ENCODE peak calls at places on chromosomes 11 and 22, in five cellular contexts. O, D, W, Q and G are unnamed samples.

GRCh38 chr11:69008774-69009440 is 4.1 kb downstream of the MRGPRF start:
- DNase-seq in Q (no peak), W (no peak), O (no peak), D (peak; percentile 90), G (no peak)

GRCh38 chr22:23163665-23164064 is 16.6 kb upstream of the BCR start:
- DNase-seq in O (no peak), W (no peak), D (peak; percentile 51), Q (no peak), G (no peak)

GRCh38 chr11:119970566-119970965 is 167.3 kb downstream of the TRIM29 start:
- DNase-seq in O (no peak), W (no peak), D (no peak), Q (no peak), G (no peak)

GRCh38 chr11:74025467-74026166 is 16.7 kb upstream of the UCP3 start:
- DNase-seq in O (no peak), W (no peak), D (no peak), Q (no peak), G (no peak)

GRCh38 chr22:20803696-20804324 is 29.9 kb downstream of the SERPIND1 start:
- DNase-seq in W (peak; percentile 67), O (no peak), D (peak; percentile 28), Q (no peak), G (peak; percentile 52)

GRCh38 chr22:32005453-32005852 is 37.6 kb upstream of the SLC5A1 start:
- DNase-seq in D (no peak), Q (no peak), O (no peak), W (no peak), G (no peak)

GRCh38 chr11:119940401-119940976 is 197.4 kb downstream of the TRIM29 start:
- DNase-seq in O (no peak), D (no peak), Q (no peak), W (no peak), G (no peak)

GRCh38 chr22:37329239-37330140 is 47.2 kb downstream of the CYTH4 start:
- DNase-seq in D (no peak), Q (no peak), O (no peak), W (peak; percentile 37), G (peak; percentile 36)

GRCh38 chr22:44172370-44173108 is 8.2 kb upstream of the PARVG start:
- DNase-seq in Q (peak; percentile 50), D (no peak), O (no peak), W (peak; percentile 48), G (no peak)

GRCh38 chr11:71343828-71344400 is 91.5 kb upstream of the SHANK2 start:
- DNase-seq in Q (no peak), W (no peak), O (no peak), D (no peak), G (no peak)

GRCh38 chr11:47234669-47235075 is 13.9 kb downstream of the ACP2 start:
- DNase-seq in O (no peak), D (no peak), Q (no peak), W (no peak), G (no peak)

GRCh38 chr11:66546368-66546965 is at the start of gene ACTN3:
- DNase-seq in O (no peak), D (peak; percentile 60), W (peak; percentile 88), Q (peak; percentile 54), G (no peak)

GRCh38 chr11:36622431-36623136 is 24.5 kb upstream of the RAG2 start:
- DNase-seq in D (no peak), W (peak; percentile 9), Q (no peak), O (peak; percentile 7), G (peak; percentile 19)

GRCh38 chr22:31230871-31231621 is 18.9 kb downstream of the LIMK2 start:
- DNase-seq in D (no peak), O (peak; percentile 30), W (peak; percentile 45), Q (no peak), G (peak; percentile 35)

GRCh38 chr11:76184551-76184993 is 21.7 kb downstream of the WNT11 start:
- DNase-seq in D (no peak), O (no peak), W (no peak), Q (no peak), G (no peak)

GRCh38 chr11:108618529-108618928 is 25.0 kb upstream of the EXPH5 start:
- DNase-seq in W (no peak), Q (no peak), O (no peak), D (no peak), G (no peak)

GRCh38 chr11:14499178-14499559 is 442 bp downstream of the COPB1 start:
- DNase-seq in O (no peak), D (no peak), W (peak; percentile 60), Q (no peak), G (peak; percentile 19)

GRCh38 chr22:40922484-40923303 is 28.5 kb upstream of the RBX1 start:
- DNase-seq in W (peak; percentile 55), D (no peak), O (peak; percentile 30), Q (no peak), G (no peak)

GRCh38 chr11:111585371-111585770 is 16.9 kb upstream of the SIK2 start:
- DNase-seq in W (no peak), Q (no peak), O (no peak), D (no peak), G (no peak)

GRCh38 chr22:39940757-39941305 is 19.4 kb upstream of the TMA7B start:
- DNase-seq in Q (no peak), W (no peak), O (no peak), D (no peak), G (no peak)

GRCh38 chr11:129041611-129042018 is 98.9 kb upstream of the TP53AIP1 start:
- DNase-seq in Q (no peak), D (no peak), W (no peak), O (peak; percentile 38), G (no peak)

GRCh38 chr22:50247748-50248147 is 2.9 kb upstream of the TUBGCP6 start:
- DNase-seq in O (no peak), D (no peak), Q (peak; percentile 71), W (peak; percentile 66), G (no peak)

GRCh38 chr11:77776455-77776854 is 44.1 kb downstream of the RSF1 start:
- DNase-seq in O (peak; percentile 8), D (no peak), Q (no peak), W (no peak), G (no peak)

GRCh38 chr11:129251067-129251466 is 58.9 kb upstream of the ARHGAP32 start:
- DNase-seq in Q (no peak), O (no peak), D (no peak), W (no peak), G (no peak)

GRCh38 chr11:103541186-103541795 is 432.1 kb downstream of the DYNC2H1 start:
- DNase-seq in W (no peak), D (no peak), O (no peak), Q (no peak), G (peak; percentile 31)

GRCh38 chr11:46977940-46978595 is 41.5 kb downstream of the CSTPP1 start:
- DNase-seq in W (no peak), O (no peak), D (no peak), Q (no peak), G (no peak)

GRCh38 chr11:108084811-108085210 is 36.6 kb upstream of the ACAT1 start:
- DNase-seq in D (no peak), Q (no peak), O (no peak), W (no peak), G (no peak)

GRCh38 chr11:122189259-122189658 is 73.2 kb upstream of the BLID start:
- DNase-seq in D (no peak), Q (no peak), W (no peak), O (peak; percentile 95), G (no peak)

GRCh38 chr22:26364066-26365015 is 64.7 kb upstream of the ASPHD2 start:
- DNase-seq in D (peak; percentile 21), O (peak; percentile 54), W (peak; percentile 95), Q (peak; percentile 37), G (peak; percentile 91)

GRCh38 chr11:61799665-61800284 is 7.1 kb downstream of the FEN1 start:
- DNase-seq in D (no peak), Q (no peak), O (no peak), W (no peak), G (no peak)

GRCh38 chr11:61805146-61805545 is 11.7 kb downstream of the FADS1 start:
- DNase-seq in Q (no peak), W (no peak), O (no peak), D (no peak), G (no peak)

GRCh38 chr11:61800331-61801281 is 7.9 kb downstream of the FEN1 start:
- DNase-seq in O (no peak), Q (no peak), D (no peak), W (no peak), G (no peak)

GRCh38 chr11:61806785-61807184 is 10.0 kb downstream of the FADS1 start:
- DNase-seq in W (no peak), O (no peak), Q (no peak), D (no peak), G (no peak)

GRCh38 chr11:61803889-61804647 is 11.4 kb downstream of the FEN1 start:
- DNase-seq in O (no peak), W (no peak), D (no peak), Q (no peak), G (no peak)
- H3K36me3 ChIP-seq in O (peaks cover 12% of the 10 kb centered on the region), W (peaks cover 4% of the 10 kb centered on the region), D (no peaks in the 10 kb centered on the region), Q (peaks cover 27% of the 10 kb centered on the region), G (peaks cover 95% of the 10 kb centered on the region)

GRCh38 chr11:101456812-101457211 is 127.0 kb downstream of the TRPC6 start:
- DNase-seq in Q (no peak), O (no peak), D (no peak), W (no peak), G (no peak)
- TF ChIP-seq CTCF in Q (no peak), O (peak; percentile 43), D (peak; percentile 15), W (peak; percentile 52), G (no peak)

DNA sequence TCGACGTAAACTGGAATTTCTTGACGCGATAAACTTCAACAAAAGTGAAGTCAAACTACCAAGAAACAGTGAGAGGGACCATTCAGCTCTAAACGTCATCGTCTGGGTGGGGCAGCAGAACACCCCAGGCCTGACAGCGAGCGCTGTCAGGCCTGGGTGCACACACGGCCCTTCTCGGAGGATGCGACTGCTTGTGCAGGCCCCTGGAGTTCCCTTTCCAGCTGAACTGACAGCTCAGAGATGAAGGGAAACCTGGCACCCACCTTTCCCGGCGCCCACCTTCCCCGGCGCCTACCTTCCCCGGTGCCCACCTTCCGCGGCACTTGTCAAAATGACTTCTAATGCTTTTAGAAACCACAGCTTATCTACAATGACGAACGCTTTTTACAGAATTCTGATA is 47.9 kb downstream of the CERK start:
- DNase-seq in O (no peak), D (no peak), Q (no peak), W (no peak), G (no peak)
- H3K36me3 ChIP-seq in O (no peaks in the 10 kb centered on the region), D (no peaks in the 10 kb centered on the region), Q (peaks cover 39% of the 10 kb centered on the region), W (no peaks in the 10 kb centered on the region), G (peaks cover 79% of the 10 kb centered on the region)

GRCh38 chr11:93652161-93652597 is 9.3 kb upstream of the CEP295 start:
- DNase-seq in Q (no peak), W (peak; percentile 37), O (no peak), D (no peak), G (peak; percentile 13)

GRCh38 chr11:93651052-93651451 is 10.4 kb upstream of the CEP295 start:
- DNase-seq in Q (no peak), W (no peak), D (no peak), O (no peak), G (no peak)

GRCh38 chr11:93645938-93646337 is 15.5 kb upstream of the CEP295 start:
- DNase-seq in D (no peak), Q (no peak), W (no peak), O (no peak), G (no peak)

GRCh38 chr11:93646399-93646798 is 15.1 kb upstream of the CEP295 start:
- DNase-seq in O (no peak), W (no peak), D (no peak), Q (no peak), G (no peak)

DNA sequence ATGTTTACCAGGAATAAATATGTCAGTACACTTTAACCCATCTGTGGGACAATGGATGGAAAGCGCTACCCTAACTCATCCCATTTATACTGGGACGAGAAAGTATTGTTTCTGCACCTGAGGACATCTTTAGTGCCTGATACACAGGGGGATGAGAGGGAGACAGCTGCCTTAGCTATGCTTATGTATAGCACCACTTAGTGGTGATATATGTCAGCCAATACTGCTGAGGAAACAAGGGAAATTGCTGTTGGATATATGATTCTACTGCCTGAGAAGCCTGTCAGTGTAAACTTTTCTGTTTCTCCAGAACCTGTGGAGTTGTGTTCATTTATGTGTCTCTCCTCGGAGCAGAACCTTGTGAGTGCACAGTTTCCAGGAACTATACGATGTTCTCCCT is 13.3 kb upstream of the CEP295 start:
- DNase-seq in Q (no peak), W (peak; percentile 53), O (no peak), D (no peak), G (no peak)
- TF ChIP-seq CTCF in Q (peak; percentile 57), W (peak; percentile 58), O (peak; percentile 59), D (no peak), G (peak; percentile 51)